ENCODE peak calls at places on chromosomes 7 and 10, in four cellular contexts. Z is Peyer's patch; P is GM10248; V is CD8-positive, alpha-beta T cell. N is an unnamed sample.
A peak's percentile ranks its signal among the peaks of the same experiment; 100 is the strongest.

GRCh38 chr7:12518920-12519681 is 51.4 kb upstream of the SCIN start:
- DNase-seq in Z (no peak), P (peak; percentile 27), V (no peak), N (no peak)

GRCh38 chr10:72298774-72299519 is 25.2 kb downstream of the DDIT4 start:
- DNase-seq in Z (no peak), P (no peak), V (no peak), N (no peak)

GRCh38 chr7:158710651-158711102 is 6.1 kb upstream of the NCAPG2 start:
- DNase-seq in Z (no peak), P (no peak), V (no peak), N (peak; percentile 89)

GRCh38 chr7:127809285-127809702 is 157.3 kb downstream of the SND1 start:
- DNase-seq in Z (no peak), P (no peak), V (no peak), N (no peak)

GRCh38 chr7:63030061-63030460 is 968.6 kb upstream of the ZNF722 start:
- DNase-seq in Z (no peak), P (no peak), V (no peak), N (no peak)

GRCh38 chr7:156820445-156821063 is 72.4 kb downstream of the LMBR1 start:
- DNase-seq in Z (no peak), P (no peak), V (no peak), N (no peak)

GRCh38 chr7:81446212-81446611 is 323.6 kb downstream of the HGF start:
- DNase-seq in Z (no peak), P (no peak), V (no peak), N (no peak)

GRCh38 chr10:76306859-76307258 is 875.4 kb downstream of the LRMDA start:
- DNase-seq in Z (no peak), P (no peak), V (no peak), N (no peak)

GRCh38 chr7:124996778-124997177 is 67.2 kb upstream of the POT1 start:
- DNase-seq in Z (no peak), P (peak; percentile 4), V (no peak), N (no peak)

GRCh38 chr10:4271193-4271592 is 486.2 kb upstream of the KLF6 start:
- DNase-seq in Z (no peak), P (no peak), V (no peak), N (no peak)

GRCh38 chr7:122886357-122887081 is at the start of gene CADPS2:
- DNase-seq in Z (peak; percentile 87), P (peak; percentile 61), V (no peak), N (no peak)

GRCh38 chr10:101961591-101962498 is 94.1 kb downstream of the ARMH3 start:
- DNase-seq in Z (no peak), P (no peak), V (no peak), N (no peak)

GRCh38 chr7:13197501-13197900 is 510.1 kb downstream of the ARL4A start:
- DNase-seq in Z (no peak), P (no peak), V (no peak), N (no peak)

GRCh38 chr10:126243976-126244375 is 144.3 kb downstream of the ADAM12 start:
- DNase-seq in Z (no peak), P (no peak), V (no peak), N (no peak)

GRCh38 chr10:22599048-22599561 is 115.3 kb downstream of the PIP4K2A start:
- DNase-seq in Z (no peak), P (no peak), V (no peak), N (no peak)

GRCh38 chr7:32154797-32155196 is 84.6 kb upstream of the PDE1C start:
- DNase-seq in Z (no peak), P (no peak), V (no peak), N (no peak)

GRCh38 chr7:32161708-32162107 is 91.5 kb upstream of the PDE1C start:
- DNase-seq in Z (no peak), P (no peak), V (no peak), N (no peak)

GRCh38 chr7:32155712-32156111 is 85.5 kb upstream of the PDE1C start:
- DNase-seq in Z (no peak), P (no peak), V (no peak), N (no peak)

GRCh38 chr7:32158076-32158475 is 87.9 kb upstream of the PDE1C start:
- DNase-seq in Z (no peak), P (no peak), V (no peak), N (no peak)

GRCh38 chr7:32158751-32159360 is 88.6 kb upstream of the PDE1C start:
- DNase-seq in Z (no peak), P (no peak), V (no peak), N (no peak)
- TF ChIP-seq CTCF in Z (no peak), P (no peak), V (no peak), N (no peak)

GRCh38 chr10:63498665-63499064 is 22.5 kb upstream of the REEP3 start:
- DNase-seq in Z (no peak), P (no peak), V (no peak), N (no peak)
- TF ChIP-seq CTCF in Z (no peak), P (no peak), V (no peak), N (no peak)

GRCh38 chr10:78029294-78030226 is at the start of gene POLR3A:
- DNase-seq in Z (peak; percentile 98), P (peak; percentile 93), V (peak; percentile 85), N (peak; percentile 93)

GRCh38 chr10:78023741-78024140 is 5.6 kb downstream of the POLR3A start:
- DNase-seq in Z (no peak), P (no peak), V (no peak), N (no peak)

GRCh38 chr10:78033623-78034470 is at the start of gene RPS24:
- DNase-seq in Z (peak; percentile 98), P (peak; percentile 93), V (peak; percentile 92), N (peak; percentile 92)

GRCh38 chr10:78025685-78026364 is 3.5 kb downstream of the POLR3A start:
- DNase-seq in Z (no peak), P (no peak), V (no peak), N (no peak)

GRCh38 chr10:78028438-78029293 is 649 bp downstream of the POLR3A start:
- DNase-seq in Z (peak; percentile 53), P (no peak), V (peak; percentile 11), N (no peak)
- TF ChIP-seq CTCF in Z (no peak), P (no peak), V (no peak), N (no peak)

GRCh38 chr10:7529638-7530037 is 118.8 kb upstream of the SFMBT2 start:
- DNase-seq in Z (no peak), P (no peak), V (no peak), N (no peak)
- TF ChIP-seq CTCF in Z (no peak), P (no peak), V (no peak), N (no peak)

N was measured in CD14-positive monocyte.